ENCODE peak calls at places on chromosome 15, in four cellular contexts. M is foreskin fibroblast, L is keratinocyte, F is GM23338. E is an unnamed sample.

GRCh38 chr15:73838795-73839565 is 34.4 kb upstream of the TBC1D21 start:
- DNase-seq in M (peak), L (no peak), F (no peak), E (no peak)

GRCh38 chr15:93173369-93173768 is 84.4 kb upstream of the RGMA start:
- DNase-seq in M (no peak), L (peak), F (no peak), E (no peak)

GRCh38 chr15:81497226-81497625 is 123.2 kb upstream of the TMC3 start:
- DNase-seq in M (no peak), L (no peak), F (no peak), E (no peak)

GRCh38 chr15:61522375-61522774 is 293.3 kb upstream of the RORA start:
- DNase-seq in M (no peak), L (no peak), F (no peak), E (no peak)

GRCh38 chr15:48406911-48407310 is 75.7 kb downstream of the DUT start:
- DNase-seq in M (no peak), L (no peak), F (peak), E (no peak)

GRCh38 chr15:64137226-64137833 is 14.2 kb upstream of the SNX22 start:
- DNase-seq in M (no peak), L (no peak), F (peak), E (no peak)

GRCh38 chr15:41827290-41827879 is 507 bp upstream of the JMJD7 start:
- DNase-seq in M (peak), L (no peak), F (peak), E (no peak)

GRCh38 chr15:56491110-56491722 is 26.3 kb upstream of the MNS1 start:
- DNase-seq in M (peak), L (peak), F (peak), E (no peak)

GRCh38 chr15:80787238-80787805 is 8.2 kb downstream of the CEMIP start:
- DNase-seq in M (no peak), L (no peak), F (peak), E (no peak)

GRCh38 chr15:91572110-91572509 is 281.4 kb upstream of the SLCO3A1 start:
- DNase-seq in M (no peak), L (no peak), F (no peak), E (no peak)

GRCh38 chr15:54305138-54305537 is 326.9 kb downstream of the UNC13C start:
- DNase-seq in M (no peak), L (no peak), F (no peak), E (no peak)

DNA sequence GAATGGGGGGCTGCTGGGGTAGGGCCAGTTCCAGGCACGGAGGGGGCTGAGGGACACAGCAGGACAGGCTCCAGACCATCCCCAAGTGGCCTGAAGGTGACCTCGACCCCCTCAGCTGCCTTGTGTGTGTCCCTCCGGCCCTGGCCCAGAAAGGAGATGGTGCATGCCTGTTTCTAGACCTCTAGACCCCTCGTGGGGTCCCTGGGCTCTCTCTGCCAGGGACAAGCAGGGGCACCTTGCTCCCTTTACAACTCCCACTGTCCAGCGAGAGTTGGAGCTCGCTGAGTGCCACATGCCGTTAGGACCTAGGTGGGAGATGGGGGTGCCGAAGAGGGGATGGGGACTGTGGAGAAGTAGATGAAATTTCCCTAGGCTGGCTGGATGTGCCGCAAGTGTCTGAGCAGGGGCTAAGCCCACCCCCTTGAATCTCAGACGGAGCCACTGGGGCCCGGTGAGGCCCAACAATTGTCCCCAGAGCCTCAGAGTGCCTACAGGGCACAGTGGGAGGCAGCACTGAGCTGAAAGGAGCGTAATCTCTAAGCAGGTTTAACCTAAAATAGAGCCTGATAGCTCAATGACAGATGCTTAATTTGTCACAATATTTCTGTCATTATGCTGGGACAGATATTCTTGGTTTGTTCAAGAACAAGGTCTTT is 23.7 kb upstream of the KLF13 start:
- DNase-seq in M (no peak), L (no peak), F (peak), E (peak)
- TF ChIP-seq CTCF in M (no peak), L (no peak), F (peak), E (peak)

DNA sequence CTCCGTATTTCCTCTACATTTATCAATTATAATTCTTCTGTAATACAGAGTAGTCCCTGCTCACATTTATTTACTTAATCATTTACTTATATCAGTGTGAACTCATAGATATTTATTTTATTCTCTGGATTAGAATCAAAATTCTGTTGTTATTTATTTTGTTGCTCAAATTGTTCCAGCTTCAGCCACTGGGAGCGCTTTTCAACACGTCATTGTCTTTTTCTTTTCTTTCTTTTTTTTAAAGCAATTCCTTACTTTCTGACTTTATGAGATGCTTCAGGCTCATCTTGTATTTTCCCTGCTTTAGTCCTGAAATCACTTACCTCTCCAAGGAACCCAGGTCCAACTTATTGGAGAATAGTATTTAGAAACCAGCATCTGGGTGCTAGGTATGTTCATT is 53.4 kb downstream of the GLCE start:
- DNase-seq in M (no peak), L (no peak), F (peak), E (no peak)
- TF ChIP-seq CTCF in M (no peak), L (no peak), F (no peak), E (no peak)

GRCh38 chr15:68279779-68280745 is 2.5 kb downstream of the FEM1B start:
- DNase-seq in M (peak), L (no peak), F (peak), E (no peak)

GRCh38 chr15:68277605-68278344 is at the start of gene FEM1B:
- DNase-seq in M (peak), L (no peak), F (peak), E (peak)

GRCh38 chr15:68277131-68277604 is 377 bp upstream of the FEM1B start:
- DNase-seq in M (peak), L (no peak), F (peak), E (no peak)

GRCh38 chr15:68279218-68279533 is 1.6 kb downstream of the FEM1B start:
- DNase-seq in M (no peak), L (no peak), F (no peak), E (no peak)

DNA sequence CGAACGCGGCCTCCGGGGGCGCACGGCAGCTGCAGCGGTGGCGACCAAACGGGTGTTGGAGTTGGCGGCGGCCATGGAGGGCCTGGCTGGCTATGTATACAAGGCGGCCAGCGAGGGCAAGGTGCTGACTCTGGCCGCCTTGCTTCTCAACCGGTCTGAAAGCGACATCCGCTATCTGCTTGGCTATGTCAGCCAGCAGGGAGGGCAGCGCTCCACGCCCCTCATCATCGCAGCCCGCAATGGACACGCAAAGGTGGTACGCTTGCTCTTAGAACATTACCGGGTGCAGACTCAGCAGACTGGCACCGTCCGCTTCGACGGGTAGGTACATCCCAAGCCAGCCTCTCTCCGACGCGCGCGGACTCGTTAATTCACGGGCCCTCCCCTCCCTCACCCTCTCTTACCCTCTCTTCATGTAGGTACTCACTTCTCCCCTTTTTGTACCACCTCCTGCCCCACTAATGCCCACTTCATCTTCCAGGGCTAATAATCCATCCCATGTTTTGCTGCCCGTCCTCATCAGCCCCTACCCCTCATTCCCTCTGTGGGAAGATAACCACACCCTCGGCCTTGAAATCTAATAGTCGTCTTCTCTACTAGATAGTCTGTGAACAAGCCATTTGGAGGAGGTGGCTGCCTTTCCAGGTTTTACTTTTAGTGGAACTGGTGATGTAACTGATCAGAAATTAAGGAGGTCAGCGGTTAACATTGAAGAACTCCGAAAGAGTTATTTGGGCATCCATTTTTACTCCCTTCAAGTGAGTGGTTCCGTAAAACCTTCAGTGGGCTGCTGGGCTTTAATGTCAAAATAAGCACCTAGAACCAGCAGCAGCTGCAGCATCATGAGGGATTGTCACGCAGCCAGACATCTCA is 1.0 kb downstream of the FEM1B start:
- DNase-seq in M (peak), L (no peak), F (no peak), E (no peak)
- TF ChIP-seq CTCF in M (peak), L (peak), F (peak), E (peak)

GRCh38 chr15:24039683-24040082 is 352.6 kb upstream of the NDN start:
- DNase-seq in M (no peak), L (no peak), F (peak), E (no peak)
- TF ChIP-seq CTCF in M (no peak), L (no peak), F (peak), E (no peak)

GRCh38 chr15:99437315-99438221 is 128.2 kb upstream of the MEF2A start:
- DNase-seq in M (no peak), L (no peak), F (no peak), E (no peak)
- TF ChIP-seq CTCF in M (no peak), L (no peak), F (no peak), E (no peak)

E was measured in CD14-positive monocyte.